ENCODE peak calls at places on chromosomes 12 and 14, in four cellular contexts. N, H, D and X are unnamed samples.

GRCh38 chr14:69316449-69317391 is 56.8 kb downstream of the GALNT16 start:
- DNase-seq in N (peak), H (peak), D (no peak), X (no peak)

GRCh38 chr14:23816371-23816770 is 137.2 kb upstream of the DHRS4 start:
- DNase-seq in N (no peak), H (no peak), D (no peak), X (no peak)

GRCh38 chr14:20684662-20685456 is 499 bp downstream of the RNASE4 start:
- DNase-seq in N (peak), H (peak), D (no peak), X (no peak)

GRCh38 chr12:904010-904414 is 45.5 kb downstream of the RAD52 start:
- DNase-seq in N (no peak), H (no peak), D (no peak), X (no peak)

GRCh38 chr14:69014829-69015259 is 35.7 kb upstream of the ACTN1 start:
- DNase-seq in N (no peak), H (no peak), D (no peak), X (no peak)

GRCh38 chr12:54657048-54657696 is 9.0 kb upstream of the DCD start:
- DNase-seq in N (no peak), H (no peak), D (no peak), X (no peak)

GRCh38 chr12:89280833-89281533 is 71.3 kb downstream of the DUSP6 start:
- DNase-seq in N (peak), H (no peak), D (no peak), X (no peak)

GRCh38 chr12:50257226-50258166 is 25.8 kb downstream of the LIMA1 start:
- DNase-seq in N (peak), H (peak), D (no peak), X (no peak)

GRCh38 chr14:100772607-100773165 is 46.0 kb downstream of the DLK1 start:
- DNase-seq in N (no peak), H (no peak), D (no peak), X (no peak)

GRCh38 chr12:57845478-57846284 is 848 bp downstream of the CTDSP2 start:
- DNase-seq in N (peak), H (peak), D (peak), X (peak)

GRCh38 chr12:102029148-102029547 is 32.6 kb downstream of the WASHC3 start:
- DNase-seq in N (no peak), H (no peak), D (no peak), X (no peak)

GRCh38 chr12:108446766-108447165 is 68.3 kb upstream of the FICD start:
- DNase-seq in N (peak), H (no peak), D (no peak), X (no peak)

GRCh38 chr14:99790201-99790977 is 2.8 kb upstream of the EML1 start:
- DNase-seq in N (no peak), H (no peak), D (no peak), X (no peak)